ENCODE peak calls at places on chromosomes 5 and 9, in eight cellular contexts. O is WERI-Rb-1; E is NCI-H1092; R is stimulated activated CD4-positive, alpha-beta T cell treated with anti-CD3 and anti-CD28 coated beads, Interleukin-2, amount 100 ng/mL, for 24 hours; J is C1 segment of cervical spinal cord; Q is activated naive CD4-positive, alpha-beta T cell treated with anti-CD3 and anti-CD28 coated beads, Interleukin-2, amount 10 ng/mL, durations not matched to agents 7 days and 5 days; N is retina; I is spleen. X is an unnamed sample.

GRCh38 chr5:134567651-134568338 is 42.3 kb downstream of the JADE2 start:
- DNase-seq in O (no peak), E (no peak), R (no peak), J (no peak), Q (no peak), N (no peak), I (peak; percentile 71), X (no peak)

GRCh38 chr5:65907138-65907537 is 19.2 kb upstream of the ERBIN start:
- DNase-seq in O (no peak), E (no peak), R (no peak), J (no peak), Q (no peak), N (no peak), I (no peak), X (no peak)

GRCh38 chr5:105680858-105681257 is 1989.9 kb downstream of the EFNA5 start:
- DNase-seq in O (no peak), E (no peak), R (no peak), J (no peak), Q (no peak), N (no peak), I (no peak), X (no peak)

GRCh38 chr5:103706939-103707682 is 144.5 kb upstream of the NUDT12 start:
- DNase-seq in O (no peak), E (no peak), R (no peak), J (no peak), Q (no peak), N (no peak), I (no peak), X (no peak)

GRCh38 chr5:137453476-137454080 is 45.5 kb downstream of the SPOCK1 start:
- DNase-seq in O (no peak), E (no peak), R (no peak), J (no peak), Q (no peak), N (no peak), I (no peak), X (no peak)

GRCh38 chr9:16535555-16535954 is 334.9 kb downstream of the BNC2 start:
- DNase-seq in O (no peak), E (no peak), R (no peak), J (no peak), Q (no peak), N (no peak), I (no peak), X (no peak)

GRCh38 chr9:131738838-131739191 is 1.1 kb downstream of the RAPGEF1 start:
- DNase-seq in O (peak; percentile 37), E (no peak), R (no peak), J (peak; percentile 36), Q (peak; percentile 41), N (no peak), I (no peak), X (no peak)

GRCh38 chr5:111603446-111603827 is 91.1 kb upstream of the STARD4 start:
- DNase-seq in O (no peak), E (no peak), R (no peak), J (no peak), Q (no peak), N (no peak), I (no peak), X (no peak)

GRCh38 chr5:34660444-34660843 is 4.3 kb downstream of the RAI14 start:
- DNase-seq in O (no peak), E (no peak), R (no peak), J (no peak), Q (no peak), N (no peak), I (no peak), X (no peak)

GRCh38 chr9:34993502-34994428 is 4.2 kb downstream of the DNAJB5 start:
- DNase-seq in O (peak; percentile 76), E (peak; percentile 21), R (no peak), J (peak; percentile 92), Q (no peak), N (peak; percentile 40), I (peak; percentile 74), X (no peak)

GRCh38 chr5:132414634-132415377 is 45.3 kb downstream of the SLC22A5 start:
- DNase-seq in O (no peak), E (no peak), R (no peak), J (no peak), Q (no peak), N (no peak), I (no peak), X (no peak)

GRCh38 chr5:157479166-157479565 is 19.2 kb downstream of the NIPAL4 start:
- DNase-seq in O (no peak), E (no peak), R (no peak), J (no peak), Q (no peak), N (no peak), I (no peak), X (no peak)

GRCh38 chr5:160245506-160246100 is 16.3 kb downstream of the FABP6 start:
- DNase-seq in O (peak; percentile 94), E (no peak), R (no peak), J (peak; percentile 61), Q (no peak), N (peak; percentile 45), I (peak; percentile 46), X (no peak)

GRCh38 chr5:93305984-93306383 is 275.0 kb downstream of the NR2F1-AS1 start:
- DNase-seq in O (no peak), E (no peak), R (no peak), J (no peak), Q (no peak), N (peak; percentile 37), I (no peak), X (peak; percentile 37)

GRCh38 chr9:111037744-111038335 is 430 bp downstream of the LPAR1 start:
- DNase-seq in O (peak; percentile 29), E (no peak), R (peak; percentile 6), J (no peak), Q (no peak), N (peak; percentile 77), I (peak; percentile 83), X (no peak)

GRCh38 chr5:27472000-27472763 is 433.8 kb upstream of the CDH9 start:
- DNase-seq in O (peak; percentile 30), E (no peak), R (no peak), J (no peak), Q (peak; percentile 27), N (no peak), I (no peak), X (peak; percentile 14)

GRCh38 chr5:160991205-160991604 is 139.2 kb upstream of the ATP10B start:
- DNase-seq in O (no peak), E (no peak), R (no peak), J (no peak), Q (no peak), N (no peak), I (no peak), X (no peak)

GRCh38 chr9:136546697-136547481 is 1.0 kb upstream of the NOTCH1 start:
- DNase-seq in O (no peak), E (no peak), R (peak; percentile 68), J (no peak), Q (peak; percentile 73), N (no peak), I (no peak), X (no peak)